ENCODE peak calls at places on chromosome 6, in seven cellular contexts. C, A, O, P, E, H and Z are unnamed samples.

GRCh38 chr6:23307516-23307915 is 738.1 kb downstream of the HDGFL1 start:
- DNase-seq in C (no peak), A (no peak), O (no peak), P (no peak), E (no peak), H (no peak), Z (no peak)

GRCh38 chr6:118618676-118619377 is 32.6 kb downstream of the CEP85L start:
- DNase-seq in C (peak), A (peak), O (peak), P (peak), E (peak), H (peak), Z (no peak)

GRCh38 chr6:41932378-41932777 is 9.2 kb downstream of the CCND3 start:
- DNase-seq in C (no peak), A (no peak), O (no peak), P (no peak), E (no peak), H (no peak), Z (no peak)

GRCh38 chr6:146697921-146698320 is 99.1 kb downstream of the ADGB start:
- DNase-seq in C (no peak), A (no peak), O (no peak), P (no peak), E (no peak), H (no peak), Z (no peak)

GRCh38 chr6:169171951-169172350 is 81.7 kb downstream of the THBS2 start:
- DNase-seq in C (no peak), A (no peak), O (no peak), P (no peak), E (no peak), H (no peak), Z (no peak)

GRCh38 chr6:41284726-41285125 is 1.8 kb downstream of the TREM1 start:
- DNase-seq in C (no peak), A (no peak), O (no peak), P (no peak), E (no peak), H (no peak), Z (no peak)

GRCh38 chr6:44115866-44116265 is 11.4 kb downstream of the MRPL14 start:
- DNase-seq in C (no peak), A (no peak), O (no peak), P (no peak), E (no peak), H (no peak), Z (no peak)

GRCh38 chr6:3013486-3013885 is 13.8 kb downstream of the NQO2 start:
- DNase-seq in C (peak), A (peak), O (no peak), P (no peak), E (no peak), H (no peak), Z (no peak)

GRCh38 chr6:27213544-27214125 is 33.9 kb upstream of the PRSS16 start:
- DNase-seq in C (no peak), A (no peak), O (no peak), P (no peak), E (peak), H (no peak), Z (no peak)

GRCh38 chr6:105677671-105678475 is 275.0 kb upstream of the PREP start:
- DNase-seq in C (no peak), A (no peak), O (no peak), P (no peak), E (no peak), H (no peak), Z (no peak)

GRCh38 chr6:168967556-168967955 is 286.1 kb downstream of the THBS2 start:
- DNase-seq in C (no peak), A (no peak), O (no peak), P (no peak), E (no peak), H (no peak), Z (no peak)

GRCh38 chr6:148221580-148221979 is 121.1 kb upstream of the SASH1 start:
- DNase-seq in C (no peak), A (no peak), O (no peak), P (no peak), E (peak), H (no peak), Z (no peak)

GRCh38 chr6:90086517-90086916 is 192.2 kb downstream of the GJA10 start:
- DNase-seq in C (no peak), A (no peak), O (no peak), P (no peak), E (no peak), H (no peak), Z (no peak)

GRCh38 chr6:151796842-151797530 is 10.5 kb upstream of the ESR1 start:
- DNase-seq in C (no peak), A (no peak), O (no peak), P (no peak), E (no peak), H (no peak), Z (no peak)

GRCh38 chr6:14228571-14228970 is 111.0 kb downstream of the CD83 start:
- DNase-seq in C (no peak), A (no peak), O (no peak), P (no peak), E (no peak), H (no peak), Z (no peak)

GRCh38 chr6:110581682-110582081 is 105.3 kb upstream of the SLC22A16 start:
- DNase-seq in C (no peak), A (no peak), O (no peak), P (no peak), E (no peak), H (no peak), Z (no peak)

GRCh38 chr6:7585287-7585930 is 4.6 kb upstream of the SNRNP48 start:
- DNase-seq in C (no peak), A (no peak), O (no peak), P (no peak), E (no peak), H (no peak), Z (no peak)

GRCh38 chr6:2680264-2680908 is 70.3 kb downstream of the MYLK4 start:
- DNase-seq in C (no peak), A (no peak), O (no peak), P (no peak), E (no peak), H (no peak), Z (no peak)

GRCh38 chr6:17845598-17845997 is 138.9 kb upstream of the NUP153 start:
- DNase-seq in C (no peak), A (no peak), O (no peak), P (no peak), E (no peak), H (no peak), Z (no peak)

GRCh38 chr6:33414592-33415271 is 3.2 kb downstream of the CUTA start:
- DNase-seq in C (no peak), A (peak), O (peak), P (no peak), E (peak), H (no peak), Z (no peak)

GRCh38 chr6:96089173-96089572 is 73.4 kb downstream of the FUT9 start:
- DNase-seq in C (peak), A (no peak), O (no peak), P (no peak), E (peak), H (no peak), Z (no peak)

GRCh38 chr6:161949531-161949930 is 675.7 kb upstream of the AGPAT4 start:
- DNase-seq in C (no peak), A (no peak), O (no peak), P (no peak), E (no peak), H (no peak), Z (no peak)

GRCh38 chr6:118708055-118708454 is 56.7 kb upstream of the CEP85L start:
- DNase-seq in C (no peak), A (no peak), O (no peak), P (no peak), E (no peak), H (no peak), Z (no peak)

GRCh38 chr6:87378947-87379346 is 28.8 kb upstream of the CFAP206 start:
- DNase-seq in C (no peak), A (peak), O (no peak), P (no peak), E (no peak), H (no peak), Z (no peak)

GRCh38 chr6:157822221-157823000 is 635 bp upstream of the SNX9 start:
- DNase-seq in C (no peak), A (no peak), O (no peak), P (no peak), E (peak), H (peak), Z (no peak)

GRCh38 chr6:107957165-107957908 is 671 bp downstream of the SEC63 start:
- DNase-seq in C (peak), A (peak), O (peak), P (peak), E (peak), H (peak), Z (peak)

GRCh38 chr6:20599302-20600051 is 65.2 kb downstream of the CDKAL1 start:
- DNase-seq in C (no peak), A (no peak), O (no peak), P (no peak), E (no peak), H (no peak), Z (no peak)

GRCh38 chr6:41457303-41457670 is 88.9 kb upstream of the FOXP4 start:
- DNase-seq in C (no peak), A (no peak), O (no peak), P (no peak), E (no peak), H (no peak), Z (no peak)

GRCh38 chr6:170093276-170093657 is 197.6 kb downstream of the DLL1 start:
- DNase-seq in C (peak), A (no peak), O (no peak), P (no peak), E (no peak), H (no peak), Z (no peak)

GRCh38 chr6:39221746-39222641 is 7.3 kb downstream of the KCNK5 start:
- DNase-seq in C (no peak), A (no peak), O (no peak), P (no peak), E (no peak), H (no peak), Z (no peak)

GRCh38 chr6:103284835-103285234 is 1574.9 kb downstream of the HACE1 start:
- DNase-seq in C (no peak), A (no peak), O (no peak), P (no peak), E (no peak), H (no peak), Z (no peak)
- TF ChIP-seq POLR2AphosphoS5 in C (no peak), A (no peak), O (no peak), P (no peak), E (no peak), H (no peak), Z (no peak)

GRCh38 chr6:21935561-21936028 is 342.0 kb downstream of the SOX4 start:
- DNase-seq in C (peak), A (peak), O (no peak), P (no peak), E (peak), H (peak), Z (no peak)
- TF ChIP-seq CTCF in C (peak), A (peak), O (peak), P (peak), E (peak), H (peak), Z (no peak)

DNA sequence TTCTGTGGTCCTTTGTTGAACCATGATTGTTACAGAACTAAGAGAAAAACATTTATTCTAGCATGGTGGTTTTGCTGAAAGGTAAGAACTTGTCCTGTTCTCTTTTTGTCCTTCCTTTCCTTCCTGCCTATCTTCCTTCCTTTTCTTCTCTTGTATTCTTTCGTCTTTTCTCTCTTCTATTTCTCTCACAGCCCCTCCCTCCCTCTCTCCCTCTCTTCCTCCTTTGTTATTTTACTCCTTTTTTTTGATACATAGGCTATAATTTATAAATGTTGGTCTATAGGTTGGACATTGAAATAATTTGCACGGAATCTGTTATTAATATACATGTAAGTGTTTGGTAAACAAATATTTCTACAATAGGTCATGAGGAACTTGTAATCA is 18.6 kb downstream of the ADGRB3 start:
- DNase-seq in C (no peak), A (no peak), O (no peak), P (no peak), E (no peak), H (no peak), Z (no peak)
- TF ChIP-seq POLR2AphosphoS5 in C (no peak), A (no peak), O (no peak), P (no peak), E (no peak), H (no peak), Z (no peak)

GRCh38 chr6:166441641-166442078 is 58.9 kb upstream of the MPC1 start:
- DNase-seq in C (no peak), A (no peak), O (no peak), P (no peak), E (no peak), H (no peak), Z (no peak)
- TF ChIP-seq CTCF in C (no peak), A (no peak), O (no peak), P (no peak), E (no peak), H (no peak), Z (no peak)

DNA sequence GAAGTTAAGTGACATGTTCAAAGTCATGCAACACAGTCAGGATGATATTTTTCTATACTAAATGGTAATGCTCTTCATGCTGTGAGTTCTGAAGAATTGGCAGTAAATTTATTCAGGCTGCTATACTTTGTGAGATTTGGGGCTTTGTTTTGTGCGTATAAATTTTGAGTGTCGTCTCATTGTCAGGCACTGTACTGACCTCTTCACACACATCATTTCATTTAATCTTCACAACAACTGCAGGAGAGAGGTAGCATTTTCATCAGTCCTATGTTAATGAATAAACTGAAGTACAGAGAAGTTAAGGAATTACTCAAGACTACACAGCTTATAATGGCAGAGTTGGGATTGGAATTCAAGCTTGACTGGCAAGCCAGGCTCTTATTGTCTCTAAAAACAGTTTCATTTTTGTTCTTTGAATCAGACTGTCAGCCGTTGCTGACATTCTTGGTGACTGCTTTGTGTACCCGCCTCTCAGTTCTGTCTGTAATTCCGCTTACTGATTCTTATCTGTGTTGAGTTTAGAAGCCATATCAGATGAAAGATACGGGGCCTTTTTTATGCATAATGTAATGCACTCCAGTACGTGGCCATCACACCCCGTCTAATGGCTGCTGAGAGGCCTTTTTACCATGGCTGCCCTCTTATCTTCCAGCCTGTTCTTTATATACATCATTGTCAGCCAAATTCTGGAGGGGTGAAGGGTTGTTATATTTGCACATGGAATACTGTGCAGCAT is 274.9 kb downstream of the UTRN start:
- DNase-seq in C (no peak), A (no peak), O (peak), P (no peak), E (no peak), H (no peak), Z (no peak)
- TF ChIP-seq POLR2AphosphoS5 in C (no peak), A (no peak), O (no peak), P (no peak), E (no peak), H (no peak), Z (no peak)